ENCODE peak calls at places on chromosome 3, in six cellular contexts. One of them, this sample, is unnamed.

GRCh38 chr3:171044828-171045793 is 18.6 kb upstream of the SLC2A2 start:
- DNase-seq in AG09319: peak
- DNase-seq in choroid plexus epithelial cell: peak
- DNase-seq in stomach: no peak
- DNase-seq in IMR-90: peak
- DNase-seq in lower lobe of right lung: no peak
- DNase-seq in this sample: peak

GRCh38 chr3:13600950-13601691 is 52.2 kb downstream of the FBLN2 start:
- DNase-seq in stomach: no peak
- DNase-seq in lower lobe of right lung: no peak
- DNase-seq in choroid plexus epithelial cell: peak
- DNase-seq in AG09319: no peak
- DNase-seq in IMR-90: peak
- DNase-seq in this sample: peak

GRCh38 chr3:32423956-32424558 is 32.4 kb downstream of the CMTM7 start:
- DNase-seq in stomach: no peak
- DNase-seq in choroid plexus epithelial cell: no peak
- DNase-seq in lower lobe of right lung: no peak
- DNase-seq in IMR-90: no peak
- DNase-seq in AG09319: no peak
- DNase-seq in this sample: no peak

GRCh38 chr3:118818386-118818785 is 216.3 kb downstream of the IGSF11 start:
- DNase-seq in AG09319: peak
- DNase-seq in choroid plexus epithelial cell: peak
- DNase-seq in lower lobe of right lung: no peak
- DNase-seq in stomach: no peak
- DNase-seq in IMR-90: peak
- DNase-seq in this sample: peak

GRCh38 chr3:191952609-191953008 is 491.6 kb downstream of the PYDC2 start:
- DNase-seq in lower lobe of right lung: no peak
- DNase-seq in IMR-90: no peak
- DNase-seq in choroid plexus epithelial cell: no peak
- DNase-seq in AG09319: no peak
- DNase-seq in stomach: no peak
- DNase-seq in this sample: no peak

GRCh38 chr3:10228248-10228950 is 19.9 kb upstream of the TATDN2 start:
- DNase-seq in stomach: no peak
- DNase-seq in IMR-90: no peak
- DNase-seq in choroid plexus epithelial cell: peak
- DNase-seq in lower lobe of right lung: no peak
- DNase-seq in AG09319: no peak
- DNase-seq in this sample: peak

GRCh38 chr3:75329713-75330112 is 334.4 kb upstream of the FRG2C start:
- DNase-seq in choroid plexus epithelial cell: no peak
- DNase-seq in IMR-90: no peak
- DNase-seq in stomach: no peak
- DNase-seq in AG09319: no peak
- DNase-seq in lower lobe of right lung: no peak
- DNase-seq in this sample: no peak

GRCh38 chr3:41698931-41699330 is 263.0 kb downstream of the ULK4 start:
- DNase-seq in IMR-90: peak
- DNase-seq in choroid plexus epithelial cell: no peak
- DNase-seq in stomach: no peak
- DNase-seq in lower lobe of right lung: no peak
- DNase-seq in AG09319: no peak
- DNase-seq in this sample: no peak

GRCh38 chr3:127544806-127545545 is 45.6 kb downstream of the TPRA1 start:
- DNase-seq in stomach: no peak
- DNase-seq in choroid plexus epithelial cell: no peak
- DNase-seq in IMR-90: no peak
- DNase-seq in AG09319: no peak
- DNase-seq in lower lobe of right lung: peak
- DNase-seq in this sample: no peak

GRCh38 chr3:71066849-71067261 is 516.7 kb downstream of the FOXP1 start:
- DNase-seq in choroid plexus epithelial cell: peak
- DNase-seq in stomach: no peak
- DNase-seq in AG09319: no peak
- DNase-seq in lower lobe of right lung: no peak
- DNase-seq in IMR-90: peak
- DNase-seq in this sample: no peak

GRCh38 chr3:44981751-44982150 is 5.7 kb downstream of the EXOSC7 start:
- DNase-seq in IMR-90: no peak
- DNase-seq in stomach: no peak
- DNase-seq in AG09319: no peak
- DNase-seq in choroid plexus epithelial cell: no peak
- DNase-seq in lower lobe of right lung: no peak
- DNase-seq in this sample: no peak

GRCh38 chr3:20145874-20146273 is 40.1 kb downstream of the SGO1 start:
- DNase-seq in lower lobe of right lung: no peak
- DNase-seq in choroid plexus epithelial cell: no peak
- DNase-seq in IMR-90: no peak
- DNase-seq in stomach: no peak
- DNase-seq in AG09319: no peak
- DNase-seq in this sample: no peak

GRCh38 chr3:188194327-188194726 is 40.4 kb downstream of the LPP start:
- DNase-seq in IMR-90: peak
- DNase-seq in choroid plexus epithelial cell: peak
- DNase-seq in lower lobe of right lung: no peak
- DNase-seq in AG09319: no peak
- DNase-seq in stomach: no peak
- DNase-seq in this sample: peak

GRCh38 chr3:48039487-48040190 is 23.4 kb upstream of the MAP4 start:
- DNase-seq in AG09319: no peak
- DNase-seq in lower lobe of right lung: no peak
- DNase-seq in IMR-90: peak
- DNase-seq in stomach: no peak
- DNase-seq in choroid plexus epithelial cell: peak
- DNase-seq in this sample: peak

DNA sequence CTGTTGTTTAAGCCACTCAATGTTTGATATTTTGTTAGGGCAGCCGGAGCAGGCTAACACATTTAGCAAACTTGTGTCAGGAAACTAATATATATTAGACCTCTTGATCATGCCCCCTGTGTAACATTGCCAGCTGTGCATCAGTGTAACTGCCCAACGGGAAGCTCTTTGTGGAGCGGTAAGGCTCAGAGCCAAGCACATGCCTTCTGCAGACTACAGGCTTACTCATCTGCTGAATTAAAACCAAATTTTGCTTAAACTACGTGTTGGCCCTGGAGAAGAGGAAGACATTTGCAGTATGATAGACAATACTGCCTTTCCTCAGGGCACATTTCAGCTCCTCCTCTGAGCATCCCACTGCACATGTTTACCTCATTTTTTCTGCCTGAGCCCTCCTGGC is 50.5 kb upstream of the KCNMB2 start:
- DNase-seq in choroid plexus epithelial cell: peak
- DNase-seq in lower lobe of right lung: no peak
- DNase-seq in stomach: no peak
- DNase-seq in IMR-90: peak
- DNase-seq in AG09319: peak
- DNase-seq in this sample: no peak
- TF ChIP-seq CTCF in choroid plexus epithelial cell: no peak
- TF ChIP-seq CTCF in lower lobe of right lung: no peak
- TF ChIP-seq CTCF in stomach: no peak
- TF ChIP-seq CTCF in IMR-90: no peak
- TF ChIP-seq CTCF in AG09319: no peak
- TF ChIP-seq CTCF in this sample: no peak

GRCh38 chr3:94665922-94666321 is 603.1 kb downstream of the NSUN3 start:
- DNase-seq in lower lobe of right lung: no peak
- DNase-seq in IMR-90: no peak
- DNase-seq in AG09319: no peak
- DNase-seq in choroid plexus epithelial cell: no peak
- DNase-seq in stomach: no peak
- DNase-seq in this sample: no peak

GRCh38 chr3:94673891-94674290 is 611.0 kb downstream of the NSUN3 start:
- DNase-seq in lower lobe of right lung: no peak
- DNase-seq in choroid plexus epithelial cell: no peak
- DNase-seq in stomach: no peak
- DNase-seq in IMR-90: no peak
- DNase-seq in AG09319: no peak
- DNase-seq in this sample: no peak

DNA sequence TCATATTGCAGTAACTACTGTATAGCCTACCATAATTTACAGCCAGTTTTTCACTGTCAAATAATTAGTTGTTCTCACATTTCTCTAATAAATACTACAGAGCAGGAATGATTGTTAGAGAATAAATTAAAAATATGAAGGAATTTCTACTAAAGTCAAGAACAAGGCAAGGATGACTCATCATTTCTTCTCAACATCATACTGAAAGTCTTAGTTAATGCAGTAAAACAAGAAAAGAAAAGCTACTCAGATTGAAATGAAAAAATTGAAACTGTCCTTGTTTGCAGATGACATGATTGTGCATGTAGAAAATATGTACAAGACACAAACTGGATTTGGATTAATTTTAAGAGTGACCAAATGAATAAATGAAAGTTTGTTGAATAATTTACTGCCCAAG is 608.2 kb downstream of the NSUN3 start:
- DNase-seq in choroid plexus epithelial cell: peak
- DNase-seq in stomach: no peak
- DNase-seq in AG09319: no peak
- DNase-seq in lower lobe of right lung: no peak
- DNase-seq in IMR-90: no peak
- DNase-seq in this sample: no peak
- TF ChIP-seq CTCF in choroid plexus epithelial cell: no peak
- TF ChIP-seq CTCF in stomach: no peak
- TF ChIP-seq CTCF in AG09319: no peak
- TF ChIP-seq CTCF in lower lobe of right lung: no peak
- TF ChIP-seq CTCF in IMR-90: no peak
- TF ChIP-seq CTCF in this sample: no peak

DNA sequence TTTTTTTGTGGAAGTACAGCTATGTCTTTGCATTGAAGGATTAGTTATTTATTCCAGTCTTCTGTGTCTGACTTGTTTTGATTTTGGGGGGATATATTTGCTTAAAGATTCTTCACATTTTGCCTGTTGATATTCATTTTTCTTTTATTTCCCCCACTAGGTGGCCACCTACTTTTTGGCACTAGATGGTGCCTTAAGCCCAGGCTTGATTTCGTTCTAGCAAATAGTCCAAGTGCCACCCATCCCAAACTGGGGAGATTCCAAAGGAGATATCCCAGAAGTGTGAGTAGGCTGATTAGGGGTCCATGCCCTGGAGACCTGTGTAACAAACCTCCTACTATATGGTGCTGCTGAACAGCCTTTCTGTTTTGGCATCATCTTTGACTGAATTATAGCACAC is 80.0 kb upstream of the SPATA16 start:
- DNase-seq in stomach: no peak
- DNase-seq in lower lobe of right lung: no peak
- DNase-seq in IMR-90: no peak
- DNase-seq in choroid plexus epithelial cell: peak
- DNase-seq in AG09319: no peak
- DNase-seq in this sample: no peak
- TF ChIP-seq CTCF in stomach: no peak
- TF ChIP-seq CTCF in lower lobe of right lung: no peak
- TF ChIP-seq CTCF in IMR-90: peak
- TF ChIP-seq CTCF in choroid plexus epithelial cell: peak
- TF ChIP-seq CTCF in AG09319: no peak
- TF ChIP-seq CTCF in this sample: peak

GRCh38 chr3:177521305-177521704 is 324.0 kb upstream of the TBL1XR1 start:
- DNase-seq in IMR-90: no peak
- DNase-seq in choroid plexus epithelial cell: no peak
- DNase-seq in stomach: peak
- DNase-seq in lower lobe of right lung: peak
- DNase-seq in AG09319: no peak
- DNase-seq in this sample: no peak
- TF ChIP-seq CTCF in IMR-90: no peak
- TF ChIP-seq CTCF in choroid plexus epithelial cell: no peak
- TF ChIP-seq CTCF in stomach: no peak
- TF ChIP-seq CTCF in lower lobe of right lung: peak
- TF ChIP-seq CTCF in AG09319: no peak
- TF ChIP-seq CTCF in this sample: no peak

GRCh38 chr3:33834117-33834495 is 35.7 kb downstream of the PDCD6IP start:
- DNase-seq in stomach: no peak
- DNase-seq in choroid plexus epithelial cell: no peak
- DNase-seq in IMR-90: no peak
- DNase-seq in lower lobe of right lung: no peak
- DNase-seq in AG09319: no peak
- DNase-seq in this sample: no peak
- TF ChIP-seq CTCF in stomach: no peak
- TF ChIP-seq CTCF in choroid plexus epithelial cell: no peak
- TF ChIP-seq CTCF in IMR-90: no peak
- TF ChIP-seq CTCF in lower lobe of right lung: no peak
- TF ChIP-seq CTCF in AG09319: no peak
- TF ChIP-seq CTCF in this sample: no peak

DNA sequence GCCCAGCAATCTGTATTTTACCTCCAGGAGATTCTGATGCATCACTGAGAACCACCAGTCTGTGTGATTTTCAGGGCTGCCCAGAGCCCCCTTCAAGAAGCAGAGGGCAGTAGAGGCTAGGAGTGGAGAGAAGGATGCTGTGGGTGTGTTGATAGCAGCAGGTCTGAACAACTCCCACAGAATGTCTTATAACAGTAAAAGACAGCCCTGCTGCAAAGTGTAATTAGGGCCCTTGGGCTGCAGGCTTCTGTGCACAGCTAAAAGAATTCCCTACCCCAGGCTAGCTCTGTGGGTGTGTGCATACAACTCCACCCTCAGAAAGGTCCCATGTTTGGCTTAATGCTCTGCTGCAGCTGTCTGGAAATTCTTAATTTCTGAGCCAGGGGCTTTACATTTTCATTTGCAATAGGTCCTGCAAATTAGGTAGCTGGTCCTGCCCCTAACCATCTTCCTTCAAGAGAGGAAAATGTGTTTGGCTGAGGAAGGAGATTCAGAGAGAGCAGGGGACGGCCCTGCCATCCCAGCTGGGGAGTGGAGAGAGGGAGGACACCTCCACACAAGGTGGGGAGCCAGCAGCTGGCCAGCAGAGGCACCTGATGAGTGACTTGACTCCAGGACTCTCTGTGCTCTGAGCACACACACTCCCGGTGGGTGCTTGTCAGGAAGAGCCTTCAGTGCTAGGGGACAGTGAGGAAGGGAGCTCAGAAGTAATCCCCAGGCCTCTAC is 43.3 kb upstream of the RAB6B start:
- DNase-seq in AG09319: no peak
- DNase-seq in IMR-90: peak
- DNase-seq in lower lobe of right lung: no peak
- DNase-seq in stomach: peak
- DNase-seq in choroid plexus epithelial cell: peak
- DNase-seq in this sample: no peak
- TF ChIP-seq CTCF in AG09319: no peak
- TF ChIP-seq CTCF in IMR-90: no peak
- TF ChIP-seq CTCF in lower lobe of right lung: no peak
- TF ChIP-seq CTCF in stomach: no peak
- TF ChIP-seq CTCF in choroid plexus epithelial cell: peak
- TF ChIP-seq CTCF in this sample: peak